ENCODE peak calls at places on chromosome 21, in four cellular contexts. N is GDM1, K is AG04450, O is GM10248. X is an unnamed sample.

GRCh38 chr21:25025596-25025995 is 581.7 kb downstream of the MRPL39 start:
- DNase-seq in N (no peak), K (no peak), O (no peak), X (no peak)

GRCh38 chr21:45073301-45074047 is 906 bp upstream of the ADARB1 start:
- DNase-seq in O (peak; percentile 45), K (no peak), N (no peak), X (no peak)

GRCh38 chr21:42459583-42460215 is 36.3 kb downstream of the RSPH1 start:
- DNase-seq in K (no peak), N (no peak), O (no peak), X (no peak)

GRCh38 chr21:37176716-37177115 is 90.4 kb downstream of the VPS26C start:
- DNase-seq in O (no peak), N (no peak), K (no peak), X (no peak)

GRCh38 chr21:27423073-27423472 is 456.2 kb upstream of the ADAMTS5 start:
- DNase-seq in N (no peak), K (peak; percentile 88), O (no peak), X (peak; percentile 93)

GRCh38 chr21:34693192-34693810 is 24.5 kb downstream of the CLIC6 start:
- DNase-seq in O (peak; percentile 57), K (peak; percentile 39), N (peak; percentile 16), X (peak; percentile 29)

GRCh38 chr21:36754241-36754881 is 55.4 kb downstream of the SIM2 start:
- DNase-seq in N (no peak), O (no peak), K (no peak), X (no peak)

GRCh38 chr21:33289199-33289819 is 23.1 kb downstream of the IL10RB start:
- DNase-seq in O (no peak), N (no peak), K (no peak), X (no peak)

GRCh38 chr21:38086580-38086979 is 170.2 kb upstream of the KCNJ15 start:
- DNase-seq in O (no peak), N (no peak), K (no peak), X (no peak)

GRCh38 chr21:25626752-25627151 is 12.3 kb upstream of the JAM2 start:
- DNase-seq in O (no peak), N (no peak), K (no peak), X (no peak)

GRCh38 chr21:32612999-32613337 is 791 bp upstream of the CFAP298 start:
- DNase-seq in K (no peak), O (no peak), N (no peak), X (no peak)

GRCh38 chr21:39715804-39716397 is 29.1 kb upstream of the IGSF5 start:
- DNase-seq in K (peak; percentile 8), N (no peak), O (peak; percentile 23), X (peak; percentile 11)

GRCh38 chr21:44454747-44455523 is at the start of gene LRRC3:
- DNase-seq in N (peak; percentile 72), O (peak; percentile 90), K (no peak), X (no peak)

GRCh38 chr21:45949928-45950739 is 31.4 kb upstream of the COL6A1 start:
- DNase-seq in N (no peak), O (no peak), K (no peak), X (no peak)

GRCh38 chr21:42833439-42833815 is 45.9 kb downstream of the WDR4 start:
- DNase-seq in N (no peak), K (no peak), O (peak; percentile 67), X (no peak)

GRCh38 chr21:37668462-37669239 is 247.6 kb downstream of the KCNJ6 start:
- DNase-seq in N (no peak), K (no peak), O (no peak), X (no peak)

GRCh38 chr21:23725576-23725975 is 1881.7 kb downstream of the MRPL39 start:
- DNase-seq in O (no peak), N (no peak), K (no peak), X (no peak)

X was measured in AG09309.